ENCODE peak calls at places on chromosomes 2 and 18, in seven cellular contexts. One of them, this sample, is unnamed.

GRCh38 chr2:83081835-83082522 is 1377.1 kb downstream of the SUCLG1 start:
- DNase-seq in H9: no peak
- DNase-seq in chondrocyte: no peak
- DNase-seq in endothelial cell: peak
- DNase-seq in hepatocyte: peak
- DNase-seq in GM12864: no peak
- DNase-seq in dorsolateral prefrontal cortex: no peak
- DNase-seq in this sample: peak

GRCh38 chr2:73832905-73833304 is 4.1 kb downstream of the STAMBP start:
- DNase-seq in H9: no peak
- DNase-seq in chondrocyte: no peak
- DNase-seq in endothelial cell: no peak
- DNase-seq in hepatocyte: no peak
- DNase-seq in GM12864: no peak
- DNase-seq in dorsolateral prefrontal cortex: no peak
- DNase-seq in this sample: peak

GRCh38 chr2:64015386-64015785 is 3.8 kb downstream of the VPS54 start:
- DNase-seq in H9: no peak
- DNase-seq in chondrocyte: no peak
- DNase-seq in endothelial cell: no peak
- DNase-seq in hepatocyte: no peak
- DNase-seq in GM12864: no peak
- DNase-seq in dorsolateral prefrontal cortex: no peak
- DNase-seq in this sample: no peak

GRCh38 chr18:9362869-9363268 is 28.3 kb downstream of the TWSG1 start:
- DNase-seq in H9: no peak
- DNase-seq in chondrocyte: no peak
- DNase-seq in endothelial cell: no peak
- DNase-seq in hepatocyte: peak
- DNase-seq in GM12864: no peak
- DNase-seq in dorsolateral prefrontal cortex: no peak
- DNase-seq in this sample: no peak

GRCh38 chr18:55908790-55909408 is 320.9 kb upstream of the TCF4 start:
- DNase-seq in H9: no peak
- DNase-seq in chondrocyte: no peak
- DNase-seq in endothelial cell: no peak
- DNase-seq in hepatocyte: no peak
- DNase-seq in GM12864: no peak
- DNase-seq in dorsolateral prefrontal cortex: no peak
- DNase-seq in this sample: no peak

GRCh38 chr2:237534380-237534779 is 32.0 kb upstream of the PRLH start:
- DNase-seq in H9: no peak
- DNase-seq in chondrocyte: no peak
- DNase-seq in endothelial cell: no peak
- DNase-seq in hepatocyte: no peak
- DNase-seq in GM12864: no peak
- DNase-seq in dorsolateral prefrontal cortex: no peak
- DNase-seq in this sample: no peak

GRCh38 chr2:147098946-147099345 is 745.9 kb upstream of the ACVR2A start:
- DNase-seq in H9: no peak
- DNase-seq in chondrocyte: no peak
- DNase-seq in endothelial cell: no peak
- DNase-seq in hepatocyte: no peak
- DNase-seq in GM12864: no peak
- DNase-seq in dorsolateral prefrontal cortex: no peak
- DNase-seq in this sample: no peak

GRCh38 chr2:226300487-226300886 is 499.1 kb downstream of the IRS1 start:
- DNase-seq in H9: no peak
- DNase-seq in chondrocyte: no peak
- DNase-seq in endothelial cell: no peak
- DNase-seq in hepatocyte: no peak
- DNase-seq in GM12864: peak
- DNase-seq in dorsolateral prefrontal cortex: no peak
- DNase-seq in this sample: no peak

GRCh38 chr2:53600835-53601234 is 166.8 kb upstream of the CHAC2 start:
- DNase-seq in H9: no peak
- DNase-seq in chondrocyte: no peak
- DNase-seq in endothelial cell: no peak
- DNase-seq in hepatocyte: no peak
- DNase-seq in GM12864: no peak
- DNase-seq in dorsolateral prefrontal cortex: no peak
- DNase-seq in this sample: peak

GRCh38 chr2:105183555-105184323 is 57.8 kb upstream of the GPR45 start:
- DNase-seq in H9: peak
- DNase-seq in chondrocyte: no peak
- DNase-seq in endothelial cell: no peak
- DNase-seq in hepatocyte: no peak
- DNase-seq in GM12864: peak
- DNase-seq in dorsolateral prefrontal cortex: no peak
- DNase-seq in this sample: no peak

GRCh38 chr2:178761759-178762371 is 45.4 kb downstream of the TTN start:
- DNase-seq in H9: no peak
- DNase-seq in chondrocyte: no peak
- DNase-seq in endothelial cell: peak
- DNase-seq in hepatocyte: peak
- DNase-seq in GM12864: peak
- DNase-seq in dorsolateral prefrontal cortex: no peak
- DNase-seq in this sample: peak

GRCh38 chr2:215417400-215417951 is 18.4 kb downstream of the FN1 start:
- DNase-seq in H9: no peak
- DNase-seq in chondrocyte: no peak
- DNase-seq in endothelial cell: no peak
- DNase-seq in hepatocyte: peak
- DNase-seq in GM12864: no peak
- DNase-seq in dorsolateral prefrontal cortex: no peak
- DNase-seq in this sample: no peak

GRCh38 chr2:45793564-45793963 is 142.1 kb downstream of the PRKCE start:
- DNase-seq in H9: no peak
- DNase-seq in chondrocyte: no peak
- DNase-seq in endothelial cell: no peak
- DNase-seq in hepatocyte: no peak
- DNase-seq in GM12864: no peak
- DNase-seq in dorsolateral prefrontal cortex: no peak
- DNase-seq in this sample: no peak

GRCh38 chr18:63992751-63993150 is 22.9 kb downstream of the SERPINB8 start:
- DNase-seq in H9: no peak
- DNase-seq in chondrocyte: no peak
- DNase-seq in endothelial cell: no peak
- DNase-seq in hepatocyte: no peak
- DNase-seq in GM12864: no peak
- DNase-seq in dorsolateral prefrontal cortex: no peak
- DNase-seq in this sample: no peak

GRCh38 chr18:7945882-7946281 is 378.8 kb downstream of the PTPRM start:
- DNase-seq in H9: no peak
- DNase-seq in chondrocyte: no peak
- DNase-seq in endothelial cell: no peak
- DNase-seq in hepatocyte: peak
- DNase-seq in GM12864: no peak
- DNase-seq in dorsolateral prefrontal cortex: no peak
- DNase-seq in this sample: peak

GRCh38 chr2:136135924-136136906 is 18.3 kb upstream of the CXCR4 start:
- DNase-seq in H9: no peak
- DNase-seq in chondrocyte: no peak
- DNase-seq in endothelial cell: no peak
- DNase-seq in hepatocyte: no peak
- DNase-seq in GM12864: no peak
- DNase-seq in dorsolateral prefrontal cortex: no peak
- DNase-seq in this sample: peak

DNA sequence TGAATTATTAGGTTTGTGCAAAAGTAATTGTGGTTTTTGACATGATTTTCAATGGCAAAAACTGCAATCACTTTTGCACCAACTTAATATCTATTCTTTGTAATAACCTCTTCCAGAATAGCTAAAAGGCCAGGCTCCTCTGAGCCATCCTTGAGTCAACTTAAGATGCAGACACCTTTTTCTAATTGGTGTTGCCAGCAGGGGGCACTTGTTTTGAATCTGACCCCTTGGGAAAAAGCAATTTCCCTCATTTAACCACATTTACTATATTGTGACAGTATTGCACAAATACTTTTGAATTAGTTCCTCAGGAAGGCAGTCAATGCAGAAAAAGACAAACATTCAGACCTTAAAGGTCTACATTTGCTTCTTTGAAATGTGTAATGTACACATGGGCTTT is 78.6 kb upstream of the GALNT5 start:
- DNase-seq in H9: no peak
- DNase-seq in chondrocyte: no peak
- DNase-seq in endothelial cell: no peak
- DNase-seq in hepatocyte: no peak
- DNase-seq in GM12864: no peak
- DNase-seq in dorsolateral prefrontal cortex: no peak
- DNase-seq in this sample: no peak
- TF ChIP-seq CTCF in H9: peak
- TF ChIP-seq CTCF in chondrocyte: peak
- TF ChIP-seq CTCF in endothelial cell: peak
- TF ChIP-seq CTCF in hepatocyte: no peak
- TF ChIP-seq CTCF in GM12864: peak
- TF ChIP-seq CTCF in dorsolateral prefrontal cortex: no peak
- TF ChIP-seq CTCF in this sample: no peak

GRCh38 chr18:72973831-72974230 is 106.0 kb upstream of the NETO1 start:
- DNase-seq in H9: no peak
- DNase-seq in chondrocyte: no peak
- DNase-seq in endothelial cell: no peak
- DNase-seq in hepatocyte: no peak
- DNase-seq in GM12864: no peak
- DNase-seq in dorsolateral prefrontal cortex: no peak
- DNase-seq in this sample: no peak
- TF ChIP-seq CTCF in H9: no peak
- TF ChIP-seq CTCF in chondrocyte: no peak
- TF ChIP-seq CTCF in endothelial cell: no peak
- TF ChIP-seq CTCF in hepatocyte: no peak
- TF ChIP-seq CTCF in GM12864: no peak
- TF ChIP-seq CTCF in dorsolateral prefrontal cortex: no peak
- TF ChIP-seq CTCF in this sample: no peak

GRCh38 chr18:21242141-21243040 is at the start of gene GREB1L:
- DNase-seq in H9: peak
- DNase-seq in chondrocyte: no peak
- DNase-seq in endothelial cell: peak
- DNase-seq in hepatocyte: peak
- DNase-seq in GM12864: no peak
- DNase-seq in dorsolateral prefrontal cortex: peak
- DNase-seq in this sample: peak
- TF ChIP-seq CTCF in H9: peak
- TF ChIP-seq CTCF in chondrocyte: peak
- TF ChIP-seq CTCF in endothelial cell: peak
- TF ChIP-seq CTCF in hepatocyte: peak
- TF ChIP-seq CTCF in GM12864: no peak
- TF ChIP-seq CTCF in dorsolateral prefrontal cortex: peak
- TF ChIP-seq CTCF in this sample: peak

GRCh38 chr2:231187736-231188505 is 10.5 kb upstream of the ARMC9 start:
- DNase-seq in H9: no peak
- DNase-seq in chondrocyte: no peak
- DNase-seq in endothelial cell: no peak
- DNase-seq in hepatocyte: peak
- DNase-seq in GM12864: no peak
- DNase-seq in dorsolateral prefrontal cortex: no peak
- DNase-seq in this sample: no peak
- TF ChIP-seq CTCF in H9: no peak
- TF ChIP-seq CTCF in chondrocyte: no peak
- TF ChIP-seq CTCF in endothelial cell: no peak
- TF ChIP-seq CTCF in hepatocyte: no peak
- TF ChIP-seq CTCF in GM12864: no peak
- TF ChIP-seq CTCF in dorsolateral prefrontal cortex: no peak
- TF ChIP-seq CTCF in this sample: no peak

DNA sequence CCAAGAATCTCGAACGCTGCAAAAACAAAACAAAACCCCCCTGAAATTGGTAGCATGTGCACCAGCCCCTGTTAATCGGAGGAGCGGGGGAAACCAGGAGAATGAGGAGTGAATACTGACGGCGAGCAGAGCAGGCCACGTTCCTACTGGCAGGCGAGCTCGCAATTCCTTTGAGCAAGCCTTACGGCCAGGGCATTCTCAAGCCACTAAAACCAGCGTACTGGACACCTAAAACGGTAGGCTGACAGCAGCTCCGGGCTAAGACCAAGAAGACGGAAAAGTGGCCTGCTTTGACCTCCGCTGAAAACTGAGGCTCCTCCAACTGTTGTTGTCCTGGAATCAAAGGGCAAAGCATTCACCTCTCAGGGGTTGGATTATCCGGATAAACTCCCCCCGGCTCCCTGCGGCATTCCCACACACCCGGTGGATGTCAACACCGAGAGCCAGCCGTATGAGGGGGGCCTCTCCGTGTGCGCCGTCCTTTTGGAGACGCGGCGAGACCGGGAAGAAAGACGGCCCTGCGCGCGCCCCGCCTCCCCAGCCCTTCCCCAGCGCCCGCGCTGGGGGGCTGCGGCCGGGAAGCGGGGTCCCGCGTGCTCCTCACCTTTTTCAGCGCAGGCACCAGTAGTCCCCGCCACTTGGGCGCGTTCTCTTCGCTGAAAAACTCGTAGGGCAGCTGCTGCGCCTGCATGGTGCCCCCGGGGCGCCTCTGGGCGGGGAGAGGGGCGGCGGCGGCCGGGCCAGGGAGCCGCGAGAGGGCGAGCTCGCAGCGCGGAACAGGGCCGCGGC is 925 bp downstream of the SOS1 start:
- DNase-seq in H9: peak
- DNase-seq in chondrocyte: no peak
- DNase-seq in endothelial cell: peak
- DNase-seq in hepatocyte: peak
- DNase-seq in GM12864: no peak
- DNase-seq in dorsolateral prefrontal cortex: no peak
- DNase-seq in this sample: peak
- TF ChIP-seq CTCF in H9: peak
- TF ChIP-seq CTCF in chondrocyte: peak
- TF ChIP-seq CTCF in endothelial cell: no peak
- TF ChIP-seq CTCF in hepatocyte: peak
- TF ChIP-seq CTCF in GM12864: peak
- TF ChIP-seq CTCF in dorsolateral prefrontal cortex: peak
- TF ChIP-seq CTCF in this sample: no peak

DNA sequence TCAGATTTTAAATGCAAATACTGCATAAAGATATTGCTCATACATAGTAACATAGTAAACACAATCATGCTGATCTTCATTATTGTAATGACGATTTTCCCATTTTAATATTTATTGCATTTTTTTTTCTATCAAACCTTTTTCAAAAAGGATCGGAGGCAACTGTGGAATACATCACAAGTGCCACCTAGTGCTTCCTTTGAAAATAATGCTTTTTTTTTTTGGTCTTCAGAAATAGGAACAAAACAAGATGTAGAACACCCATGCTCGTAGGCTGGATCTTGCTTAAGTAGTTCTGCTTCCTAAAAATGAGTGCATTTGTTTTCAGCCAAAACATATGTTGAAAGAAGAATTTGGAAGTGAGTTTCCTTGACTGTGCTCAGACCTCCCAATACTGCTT is 35.7 kb upstream of the GPR155 start:
- DNase-seq in H9: no peak
- DNase-seq in chondrocyte: no peak
- DNase-seq in endothelial cell: no peak
- DNase-seq in hepatocyte: no peak
- DNase-seq in GM12864: no peak
- DNase-seq in dorsolateral prefrontal cortex: no peak
- DNase-seq in this sample: no peak
- TF ChIP-seq CTCF in H9: peak
- TF ChIP-seq CTCF in chondrocyte: peak
- TF ChIP-seq CTCF in endothelial cell: no peak
- TF ChIP-seq CTCF in hepatocyte: peak
- TF ChIP-seq CTCF in GM12864: no peak
- TF ChIP-seq CTCF in dorsolateral prefrontal cortex: peak
- TF ChIP-seq CTCF in this sample: peak